ENCODE peak calls at places on chromosomes 16 and 17, in four cellular contexts. One of them, this sample, is unnamed.

GRCh38 chr16:78566397-78567073 is 467.1 kb downstream of the WWOX start:
- DNase-seq in choroid plexus epithelial cell: no peak
- DNase-seq in HFF-Myc: no peak
- DNase-seq in psoas muscle: no peak
- DNase-seq in this sample: no peak

GRCh38 chr16:85286970-85287814 is 174.9 kb upstream of the CIBAR2 start:
- DNase-seq in choroid plexus epithelial cell: no peak
- DNase-seq in HFF-Myc: no peak
- DNase-seq in psoas muscle: peak; percentile 90
- DNase-seq in this sample: no peak

GRCh38 chr17:333626-334396 is 18.8 kb downstream of the RPH3AL start:
- DNase-seq in choroid plexus epithelial cell: peak; percentile 48
- DNase-seq in HFF-Myc: no peak
- DNase-seq in psoas muscle: peak; percentile 92
- DNase-seq in this sample: no peak

GRCh38 chr17:81200695-81201580 is 21.8 kb downstream of the CEP131 start:
- DNase-seq in choroid plexus epithelial cell: peak; percentile 89
- DNase-seq in HFF-Myc: peak; percentile 48
- DNase-seq in psoas muscle: no peak
- DNase-seq in this sample: peak; percentile 14

GRCh38 chr16:74019608-74020007 is 277.0 kb upstream of the PSMD7 start:
- DNase-seq in choroid plexus epithelial cell: no peak
- DNase-seq in HFF-Myc: no peak
- DNase-seq in psoas muscle: no peak
- DNase-seq in this sample: no peak

GRCh38 chr16:88553739-88554138 is 16.5 kb upstream of the ZC3H18 start:
- DNase-seq in choroid plexus epithelial cell: no peak
- DNase-seq in HFF-Myc: no peak
- DNase-seq in psoas muscle: no peak
- DNase-seq in this sample: no peak

GRCh38 chr16:89330177-89330856 is 112.8 kb downstream of the ZNF778 start:
- DNase-seq in choroid plexus epithelial cell: peak; percentile 73
- DNase-seq in HFF-Myc: no peak
- DNase-seq in psoas muscle: peak; percentile 69
- DNase-seq in this sample: no peak

GRCh38 chr17:72615627-72615991 is 476.9 kb downstream of the SLC39A11 start:
- DNase-seq in choroid plexus epithelial cell: no peak
- DNase-seq in HFF-Myc: no peak
- DNase-seq in psoas muscle: no peak
- DNase-seq in this sample: no peak

GRCh38 chr17:64216385-64217248 is 46.4 kb downstream of the TEX2 start:
- DNase-seq in choroid plexus epithelial cell: peak; percentile 66
- DNase-seq in HFF-Myc: no peak
- DNase-seq in psoas muscle: peak; percentile 71
- DNase-seq in this sample: no peak

GRCh38 chr16:56252835-56253234 is 61.5 kb downstream of the GNAO1 start:
- DNase-seq in choroid plexus epithelial cell: no peak
- DNase-seq in HFF-Myc: no peak
- DNase-seq in psoas muscle: peak; percentile 67
- DNase-seq in this sample: no peak

GRCh38 chr17:9661027-9661426 is 15.7 kb downstream of the USP43 start:
- DNase-seq in choroid plexus epithelial cell: no peak
- DNase-seq in HFF-Myc: no peak
- DNase-seq in psoas muscle: no peak
- DNase-seq in this sample: no peak

GRCh38 chr17:18191967-18192366 is 8.3 kb downstream of the ALKBH5 start:
- DNase-seq in choroid plexus epithelial cell: no peak
- DNase-seq in HFF-Myc: no peak
- DNase-seq in psoas muscle: no peak
- DNase-seq in this sample: no peak

GRCh38 chr17:43732961-43733360 is 25.6 kb downstream of the SOST start:
- DNase-seq in choroid plexus epithelial cell: peak; percentile 66
- DNase-seq in HFF-Myc: no peak
- DNase-seq in psoas muscle: no peak
- DNase-seq in this sample: no peak

GRCh38 chr17:35917519-35918213 is 12.9 kb downstream of the RDM1 start:
- DNase-seq in choroid plexus epithelial cell: no peak
- DNase-seq in HFF-Myc: no peak
- DNase-seq in psoas muscle: no peak
- DNase-seq in this sample: no peak

GRCh38 chr16:89795676-89796075 is 20.8 kb downstream of the FANCA start:
- DNase-seq in choroid plexus epithelial cell: no peak
- DNase-seq in HFF-Myc: no peak
- DNase-seq in psoas muscle: peak; percentile 21
- DNase-seq in this sample: no peak

GRCh38 chr16:48126801-48127644 is 28.8 kb downstream of the ABCC12 start:
- DNase-seq in choroid plexus epithelial cell: peak; percentile 92
- DNase-seq in HFF-Myc: peak; percentile 87
- DNase-seq in psoas muscle: no peak
- DNase-seq in this sample: peak; percentile 100

GRCh38 chr16:31377210-31377903 is 15.8 kb upstream of the ITGAD start:
- DNase-seq in choroid plexus epithelial cell: no peak
- DNase-seq in HFF-Myc: no peak
- DNase-seq in psoas muscle: peak; percentile 28
- DNase-seq in this sample: no peak

GRCh38 chr17:78284146-78284545 is 52.7 kb downstream of the TMEM235 start:
- DNase-seq in choroid plexus epithelial cell: peak; percentile 99
- DNase-seq in HFF-Myc: no peak
- DNase-seq in psoas muscle: no peak
- DNase-seq in this sample: peak; percentile 19

GRCh38 chr17:20203761-20204263 is 194.7 kb downstream of the SPECC1 start:
- DNase-seq in choroid plexus epithelial cell: no peak
- DNase-seq in HFF-Myc: no peak
- DNase-seq in psoas muscle: no peak
- DNase-seq in this sample: no peak

GRCh38 chr17:61409301-61410099 is 9.9 kb downstream of the TBX2 start:
- DNase-seq in choroid plexus epithelial cell: peak; percentile 70
- DNase-seq in HFF-Myc: no peak
- DNase-seq in psoas muscle: peak; percentile 79
- DNase-seq in this sample: no peak

GRCh38 chr17:57356722-57357391 is 100.5 kb downstream of the MSI2 start:
- DNase-seq in choroid plexus epithelial cell: peak; percentile 28
- DNase-seq in HFF-Myc: no peak
- DNase-seq in psoas muscle: no peak
- DNase-seq in this sample: no peak

GRCh38 chr16:87392823-87393679 is 915 bp downstream of the MAP1LC3B start:
- DNase-seq in choroid plexus epithelial cell: peak; percentile 53
- DNase-seq in HFF-Myc: no peak
- DNase-seq in psoas muscle: peak; percentile 72
- DNase-seq in this sample: no peak

GRCh38 chr16:54792811-54793210 is 137.9 kb upstream of the IRX5 start:
- DNase-seq in choroid plexus epithelial cell: no peak
- DNase-seq in HFF-Myc: no peak
- DNase-seq in psoas muscle: no peak
- DNase-seq in this sample: no peak

GRCh38 chr17:77385750-77386501 is 245.2 kb downstream of the SEC14L1 start:
- DNase-seq in choroid plexus epithelial cell: no peak
- DNase-seq in HFF-Myc: no peak
- DNase-seq in psoas muscle: peak; percentile 73
- DNase-seq in this sample: no peak

GRCh38 chr17:45948881-45949624 is 50.0 kb upstream of the STH start:
- DNase-seq in choroid plexus epithelial cell: peak; percentile 68
- DNase-seq in HFF-Myc: peak; percentile 14
- DNase-seq in psoas muscle: peak; percentile 90
- DNase-seq in this sample: no peak

GRCh38 chr17:65553009-65553645 is 8.3 kb downstream of the AXIN2 start:
- DNase-seq in choroid plexus epithelial cell: peak; percentile 78
- DNase-seq in HFF-Myc: peak; percentile 47
- DNase-seq in psoas muscle: no peak
- DNase-seq in this sample: peak; percentile 55

GRCh38 chr16:1082952-1083675 is 10.6 kb downstream of the SSTR5 start:
- DNase-seq in choroid plexus epithelial cell: no peak
- DNase-seq in HFF-Myc: no peak
- DNase-seq in psoas muscle: no peak
- DNase-seq in this sample: no peak

GRCh38 chr17:41917192-41917591 is 1.6 kb downstream of the ACLY start:
- DNase-seq in choroid plexus epithelial cell: peak; percentile 66
- DNase-seq in HFF-Myc: peak; percentile 36
- DNase-seq in psoas muscle: no peak
- DNase-seq in this sample: no peak

GRCh38 chr17:40366861-40367518 is 2.5 kb upstream of the GJD3 start:
- DNase-seq in choroid plexus epithelial cell: no peak
- DNase-seq in HFF-Myc: no peak
- DNase-seq in psoas muscle: no peak
- DNase-seq in this sample: no peak

GRCh38 chr16:27795992-27796614 is 246.2 kb downstream of the KATNIP start:
- DNase-seq in choroid plexus epithelial cell: peak; percentile 50
- DNase-seq in HFF-Myc: no peak
- DNase-seq in psoas muscle: no peak
- DNase-seq in this sample: no peak

GRCh38 chr17:76293106-76293505 is 15.0 kb downstream of the QRICH2 start:
- DNase-seq in choroid plexus epithelial cell: no peak
- DNase-seq in HFF-Myc: no peak
- DNase-seq in psoas muscle: no peak
- DNase-seq in this sample: no peak
- TF ChIP-seq CTCF in choroid plexus epithelial cell: no peak
- TF ChIP-seq CTCF in HFF-Myc: no peak
- TF ChIP-seq CTCF in psoas muscle: no peak
- TF ChIP-seq CTCF in this sample: no peak

GRCh38 chr16:72787519-72788268 is 260.2 kb downstream of the ZFHX3 start:
- DNase-seq in choroid plexus epithelial cell: peak; percentile 95
- DNase-seq in HFF-Myc: peak; percentile 16
- DNase-seq in psoas muscle: peak; percentile 74
- DNase-seq in this sample: peak; percentile 77
- H3K4me3 ChIP-seq in choroid plexus epithelial cell: peak overlapping the region; percentile 79
- H3K4me3 ChIP-seq in HFF-Myc: peak overlapping the region; percentile 38
- H3K4me3 ChIP-seq in psoas muscle: peak overlapping the region; percentile 50
- H3K4me3 ChIP-seq in this sample: peak overlapping the region; percentile 68

GRCh38 chr16:82370282-82370681 is 200.3 kb upstream of the MPHOSPH6 start:
- DNase-seq in choroid plexus epithelial cell: no peak
- DNase-seq in HFF-Myc: no peak
- DNase-seq in psoas muscle: no peak
- DNase-seq in this sample: no peak

GRCh38 chr16:82363026-82363816 is 193.2 kb upstream of the MPHOSPH6 start:
- DNase-seq in choroid plexus epithelial cell: no peak
- DNase-seq in HFF-Myc: no peak
- DNase-seq in psoas muscle: no peak
- DNase-seq in this sample: no peak

GRCh38 chr16:82366462-82366861 is 196.4 kb upstream of the MPHOSPH6 start:
- DNase-seq in choroid plexus epithelial cell: no peak
- DNase-seq in HFF-Myc: no peak
- DNase-seq in psoas muscle: no peak
- DNase-seq in this sample: no peak

GRCh38 chr16:82364690-82365089 is 194.7 kb upstream of the MPHOSPH6 start:
- DNase-seq in choroid plexus epithelial cell: no peak
- DNase-seq in HFF-Myc: no peak
- DNase-seq in psoas muscle: no peak
- DNase-seq in this sample: no peak

DNA sequence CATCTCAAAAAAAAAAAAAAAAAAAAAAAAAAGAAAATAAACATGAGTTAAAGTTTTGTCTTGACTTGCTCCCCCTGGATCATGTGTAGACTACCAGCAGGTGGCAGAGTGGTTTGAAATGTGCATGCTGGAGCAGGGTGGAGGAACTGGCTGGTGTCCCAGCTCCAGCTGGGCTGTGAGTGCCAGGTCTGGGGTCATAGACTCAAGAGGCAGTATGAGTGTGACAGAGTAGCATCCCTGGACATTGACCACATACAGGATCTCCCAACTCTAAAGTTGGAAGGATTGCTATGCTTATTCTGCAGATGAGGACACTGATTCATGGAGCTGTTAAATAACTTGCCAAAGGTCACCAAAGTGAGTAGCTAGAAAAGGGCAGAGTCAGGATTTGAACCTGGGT is 198.0 kb upstream of the MPHOSPH6 start:
- DNase-seq in choroid plexus epithelial cell: peak; percentile 52
- DNase-seq in HFF-Myc: no peak
- DNase-seq in psoas muscle: peak; percentile 59
- DNase-seq in this sample: no peak
- TF ChIP-seq CTCF in choroid plexus epithelial cell: peak; percentile 50
- TF ChIP-seq CTCF in HFF-Myc: peak; percentile 37
- TF ChIP-seq CTCF in psoas muscle: peak; percentile 31
- TF ChIP-seq CTCF in this sample: peak; percentile 29

GRCh38 chr17:27380551-27380950 is 75.7 kb upstream of the KSR1 start:
- DNase-seq in choroid plexus epithelial cell: no peak
- DNase-seq in HFF-Myc: no peak
- DNase-seq in psoas muscle: no peak
- DNase-seq in this sample: no peak
- H3K4me3 ChIP-seq in choroid plexus epithelial cell: peak overlapping the region; percentile 53
- H3K4me3 ChIP-seq in HFF-Myc: peak overlapping the region; percentile 5
- H3K4me3 ChIP-seq in psoas muscle: peak overlapping the region; percentile 34
- H3K4me3 ChIP-seq in this sample: no peak overlapping the region

DNA sequence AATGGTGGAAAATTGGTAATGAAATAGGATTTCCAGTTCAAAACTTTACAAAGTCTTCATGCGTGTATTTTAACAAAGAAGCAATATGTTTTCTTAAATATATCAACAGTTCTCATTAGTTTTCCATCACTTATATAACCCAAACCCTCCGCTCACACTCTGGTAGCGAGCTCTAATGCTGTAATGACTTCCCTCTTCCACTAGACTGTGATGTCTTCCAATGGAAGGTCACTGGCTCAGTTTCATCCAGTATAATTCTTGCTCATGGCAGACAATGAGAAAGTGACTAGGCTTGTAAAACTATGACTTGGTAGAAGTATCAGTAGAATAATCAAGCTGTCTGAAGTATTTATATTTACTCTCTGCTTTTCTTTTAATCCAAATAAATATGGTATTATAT is 32.8 kb downstream of the NETO2 start:
- DNase-seq in choroid plexus epithelial cell: no peak
- DNase-seq in HFF-Myc: no peak
- DNase-seq in psoas muscle: no peak
- DNase-seq in this sample: no peak
- TF ChIP-seq CTCF in choroid plexus epithelial cell: no peak
- TF ChIP-seq CTCF in HFF-Myc: no peak
- TF ChIP-seq CTCF in psoas muscle: no peak
- TF ChIP-seq CTCF in this sample: no peak

GRCh38 chr16:19115148-19116021 is 1.6 kb downstream of the ITPRIPL2 start:
- DNase-seq in choroid plexus epithelial cell: no peak
- DNase-seq in HFF-Myc: no peak
- DNase-seq in psoas muscle: no peak
- DNase-seq in this sample: no peak
- H3K4me3 ChIP-seq in choroid plexus epithelial cell: peak overlapping the region; percentile 74
- H3K4me3 ChIP-seq in HFF-Myc: peak overlapping the region; percentile 66
- H3K4me3 ChIP-seq in psoas muscle: peak overlapping the region; percentile 94
- H3K4me3 ChIP-seq in this sample: peak overlapping the region; percentile 75

DNA sequence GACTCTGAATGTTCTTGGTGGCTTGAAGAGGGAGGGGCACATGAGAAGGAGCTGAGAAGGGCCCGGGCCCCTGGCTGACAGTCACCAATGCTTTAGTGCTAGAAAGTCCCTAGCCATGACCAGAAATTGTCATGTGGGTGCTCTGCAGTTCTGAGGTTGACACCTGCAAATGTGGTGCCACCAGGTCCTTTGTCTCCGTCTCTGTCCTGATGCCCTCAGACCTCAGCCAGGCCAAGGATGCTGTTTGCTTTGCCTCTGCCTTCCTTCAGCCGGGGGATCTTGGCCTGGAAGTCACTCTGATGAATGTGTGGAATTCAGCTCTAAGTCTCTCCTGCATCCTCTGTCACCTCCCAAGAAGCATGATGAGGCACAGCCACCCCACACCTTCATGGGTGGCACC is 63.6 kb downstream of the TNFRSF13B start:
- DNase-seq in choroid plexus epithelial cell: no peak
- DNase-seq in HFF-Myc: no peak
- DNase-seq in psoas muscle: peak; percentile 2
- DNase-seq in this sample: no peak
- TF ChIP-seq CTCF in choroid plexus epithelial cell: no peak
- TF ChIP-seq CTCF in HFF-Myc: no peak
- TF ChIP-seq CTCF in psoas muscle: no peak
- TF ChIP-seq CTCF in this sample: no peak